ENCODE peak calls at places on chromosomes 12 and 14, in six cellular contexts. R is right lobe of liver, X is A549, W is breast epithelium, F is spleen, M is esophagus squamous epithelium. B is an unnamed sample.

GRCh38 chr12:58502857-58503256 is 417.4 kb downstream of the LRIG3 start:
- DNase-seq in R (no peak), X (no peak), W (no peak), F (no peak), M (no peak), B (no peak)

GRCh38 chr12:31817120-31817519 is 88.3 kb upstream of the AMN1 start:
- DNase-seq in R (no peak), X (no peak), W (no peak), F (no peak), M (no peak), B (no peak)

GRCh38 chr12:2360630-2361170 is 307.9 kb downstream of the CACNA1C start:
- DNase-seq in R (no peak), X (peak; percentile 33), W (no peak), F (no peak), M (no peak), B (no peak)

GRCh38 chr14:95620659-95621059 is 65.6 kb upstream of the TCL1B start:
- DNase-seq in R (no peak), X (no peak), W (no peak), F (no peak), M (no peak), B (peak; percentile 59)

GRCh38 chr12:30417697-30418231 is 277.9 kb downstream of the IPO8 start:
- DNase-seq in R (no peak), X (no peak), W (no peak), F (no peak), M (no peak), B (no peak)

GRCh38 chr12:96233941-96234461 is 39.8 kb downstream of the ELK3 start:
- DNase-seq in R (peak; percentile 91), X (no peak), W (peak; percentile 83), F (peak; percentile 75), M (no peak), B (peak; percentile 46)

GRCh38 chr14:67773844-67774377 is 42.5 kb downstream of the ZFYVE26 start:
- DNase-seq in R (no peak), X (no peak), W (no peak), F (no peak), M (no peak), B (no peak)

GRCh38 chr12:75477137-75477536 is 3.4 kb upstream of the GLIPR1 start:
- DNase-seq in R (no peak), X (no peak), W (no peak), F (no peak), M (no peak), B (no peak)

GRCh38 chr14:60723218-60724079 is 702 bp downstream of the SIX4 start:
- DNase-seq in R (peak; percentile 61), X (peak; percentile 28), W (peak; percentile 57), F (peak; percentile 80), M (no peak), B (peak; percentile 45)

DNA sequence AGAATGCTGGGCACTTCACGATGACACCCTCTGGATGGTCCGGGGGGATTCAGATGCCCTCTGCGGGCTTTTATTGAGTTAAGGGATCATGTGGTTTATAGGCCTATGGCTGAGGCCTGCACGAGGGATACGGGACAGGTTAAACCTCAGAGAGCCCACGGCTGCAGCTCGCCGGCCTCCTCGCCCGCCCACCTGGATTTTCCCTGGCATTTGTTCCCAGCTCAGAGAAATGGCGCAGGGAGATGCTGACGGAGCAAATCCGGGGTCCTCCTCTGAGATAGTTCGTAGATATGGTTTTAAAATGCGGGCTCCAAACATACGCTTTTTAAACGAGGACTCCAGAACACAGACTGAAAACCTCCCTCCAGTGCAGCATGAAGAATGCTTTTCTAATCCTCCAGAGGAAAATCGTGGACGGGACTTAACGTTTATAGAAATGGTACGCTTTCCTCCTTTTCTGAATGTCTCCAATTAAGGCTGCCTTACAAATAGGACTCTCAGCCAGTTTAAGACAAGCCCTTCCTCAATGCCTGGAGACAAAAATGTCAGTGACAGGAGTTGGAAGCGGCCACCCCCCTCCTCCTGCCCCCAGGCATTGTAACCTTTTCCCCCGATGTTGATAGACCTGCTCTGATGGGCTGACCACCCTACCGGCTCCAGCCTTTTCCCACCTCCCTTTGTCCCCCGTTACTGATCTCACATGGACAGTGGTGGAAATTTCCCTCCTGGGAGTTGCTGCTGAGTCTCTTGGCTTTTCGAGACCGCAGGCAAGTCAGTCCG is 16.6 kb downstream of the CCND2 start:
- DNase-seq in R (no peak), X (no peak), W (no peak), F (no peak), M (no peak), B (no peak)
- H3K27ac ChIP-seq in R (no peak overlapping the region), X (no peak overlapping the region), W (peak overlapping the region; percentile 57), F (peak overlapping the region; percentile 67), M (peak overlapping the region; percentile 80), B (peak overlapping the region; percentile 68)

GRCh38 chr12:120725151-120725658 is 421 bp upstream of the ACADS start:
- DNase-seq in R (no peak), X (peak; percentile 18), W (no peak), F (no peak), M (no peak), B (no peak)

GRCh38 chr12:120726961-120727360 is 1.3 kb downstream of the ACADS start:
- DNase-seq in R (no peak), X (no peak), W (no peak), F (peak; percentile 62), M (no peak), B (no peak)

GRCh38 chr12:120724720-120725119 is 906 bp upstream of the ACADS start:
- DNase-seq in R (no peak), X (no peak), W (no peak), F (peak; percentile 31), M (no peak), B (no peak)

GRCh38 chr12:120726510-120726793 is 826 bp downstream of the ACADS start:
- DNase-seq in R (no peak), X (no peak), W (no peak), F (no peak), M (no peak), B (no peak)

GRCh38 chr12:120725659-120726509 is at the start of gene ACADS:
- DNase-seq in R (peak; percentile 95), X (peak; percentile 96), W (peak; percentile 86), F (peak; percentile 98), M (peak; percentile 30), B (peak; percentile 99)
- TF ChIP-seq POLR2A in R (peak; percentile 69), X (peak; percentile 64), W (no peak), F (peak; percentile 16), M (no peak), B (peak; percentile 42)

DNA sequence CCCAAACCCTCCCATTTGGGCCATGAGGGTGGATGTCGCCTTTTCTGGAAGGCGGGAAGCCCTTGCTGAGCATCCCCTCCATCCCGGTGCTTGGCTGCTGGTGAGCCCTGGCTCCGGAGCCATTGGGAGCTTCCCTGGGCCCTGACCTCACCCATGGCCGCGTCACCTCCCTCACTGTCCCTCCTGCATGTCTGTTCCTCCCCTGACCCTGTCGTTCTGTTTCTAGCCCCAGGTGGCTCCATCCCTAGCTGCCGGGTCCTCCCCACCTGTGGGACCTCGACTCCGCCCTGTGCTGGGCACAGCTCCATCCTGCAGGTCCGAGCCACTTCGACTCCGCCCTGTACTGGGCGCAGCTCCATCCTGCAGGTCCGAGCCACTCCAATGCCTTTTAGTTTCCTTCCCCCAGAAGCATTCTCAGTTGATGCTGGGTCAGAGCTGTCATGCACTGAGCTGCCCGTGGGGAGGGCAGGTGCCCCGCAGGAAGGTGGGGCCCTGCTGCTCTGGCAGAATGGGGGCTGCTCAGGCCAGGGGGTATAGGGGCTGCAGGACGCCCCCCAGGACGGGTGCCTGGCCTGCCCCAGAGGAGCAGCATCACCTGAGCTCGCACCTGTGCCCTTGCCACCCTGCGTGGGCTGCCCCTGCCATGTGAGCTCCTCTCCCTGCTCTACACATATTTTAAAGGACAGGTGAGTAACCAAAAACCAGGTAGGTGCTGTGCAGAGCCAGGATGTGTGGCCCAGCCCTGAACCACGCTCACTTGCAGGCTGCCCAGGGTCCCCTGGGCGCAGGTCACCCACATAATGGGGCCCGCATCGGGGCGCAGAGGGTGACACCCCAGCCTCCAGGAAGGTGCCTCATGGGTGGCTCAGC is 19.0 kb downstream of the NOC4L start:
- DNase-seq in R (peak; percentile 48), X (no peak), W (no peak), F (peak; percentile 72), M (no peak), B (no peak)
- H3K27ac ChIP-seq in R (no peak overlapping the region), X (no peak overlapping the region), W (peak overlapping the region; percentile 1), F (peak overlapping the region; percentile 59), M (no peak overlapping the region), B (no peak overlapping the region)

DNA sequence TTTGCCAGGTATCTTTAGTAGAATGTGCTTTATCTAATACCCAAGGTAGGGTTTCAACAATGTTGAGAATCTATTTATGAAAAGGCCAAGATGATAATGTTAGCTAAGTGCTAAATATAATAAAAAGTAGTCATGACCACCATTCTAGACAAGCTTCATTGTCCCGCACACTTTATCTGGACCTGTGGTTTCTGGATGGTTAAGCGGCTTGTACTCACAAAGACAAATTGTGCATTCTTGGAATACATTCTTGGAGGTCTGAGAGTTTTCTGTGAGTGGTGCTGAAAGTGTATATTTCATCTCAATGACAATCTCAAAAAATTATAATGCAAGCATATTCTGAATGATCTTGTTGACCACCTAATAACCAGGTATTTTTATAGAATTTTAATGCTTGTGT is 646.9 kb downstream of the DIO2 start:
- DNase-seq in R (no peak), X (no peak), W (no peak), F (no peak), M (no peak), B (no peak)
- TF ChIP-seq POLR2A in R (no peak), X (no peak), W (no peak), F (no peak), M (no peak), B (no peak)

DNA sequence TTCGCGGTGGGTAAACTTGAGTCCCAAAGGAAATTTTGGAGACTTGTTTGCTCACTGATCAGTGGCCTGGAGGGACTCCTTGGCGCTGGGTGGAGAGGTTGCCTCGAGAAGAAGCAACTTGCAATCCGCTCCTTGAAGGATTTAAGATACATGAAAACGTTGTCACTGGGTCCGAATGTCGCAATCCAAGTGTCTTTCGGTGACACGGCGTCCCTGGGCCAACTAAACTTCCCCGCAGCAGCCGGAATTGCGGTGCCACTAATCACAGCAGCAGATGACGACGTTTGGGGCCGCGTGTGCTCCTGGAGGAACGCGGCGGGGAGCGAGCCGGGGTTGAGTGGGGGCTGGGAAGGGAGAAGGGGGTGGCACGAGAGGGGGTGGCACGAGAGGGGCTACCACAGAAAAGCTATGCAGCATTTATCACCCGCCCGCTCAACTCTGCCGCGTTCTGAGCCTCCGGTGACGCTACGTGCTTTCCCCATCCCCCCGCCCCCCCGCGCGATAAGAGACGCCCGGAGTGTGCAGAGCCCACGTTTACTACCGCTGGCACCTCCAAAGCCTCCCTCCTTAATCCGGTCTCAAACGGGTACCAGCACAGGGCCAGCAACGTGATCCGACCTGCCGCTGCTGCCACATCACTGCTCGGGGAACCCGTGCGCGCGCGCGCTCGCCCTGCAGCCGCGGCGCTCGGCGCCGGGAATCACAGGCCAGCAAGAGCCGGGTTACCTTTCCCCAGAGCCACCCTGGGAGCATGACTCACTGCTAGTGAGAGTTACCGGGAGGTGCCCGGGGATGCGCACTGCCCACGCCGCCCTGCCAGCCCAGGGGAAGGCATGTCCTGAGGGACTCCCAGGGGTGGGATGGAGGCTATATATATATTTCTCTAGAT is 858 bp upstream of the BHLHE41 start:
- DNase-seq in R (peak; percentile 77), X (peak; percentile 81), W (peak; percentile 79), F (peak; percentile 91), M (peak; percentile 16), B (peak; percentile 93)
- H3K27ac ChIP-seq in R (peak overlapping the region; percentile 24), X (peak overlapping the region; percentile 71), W (peak overlapping the region; percentile 99), F (peak overlapping the region; percentile 85), M (peak overlapping the region; percentile 96), B (peak overlapping the region; percentile 86)

B was measured in upper lobe of left lung.